ENCODE peak calls at places on chromosomes 16 and 17, in seven cellular contexts. V is colonic mucosa, R is neural progenitor cell, I is HCT116, G is astrocyte, P is PC-3, H is endothelial cell of umbilical vein. Z is an unnamed sample.

GRCh38 chr17:13337171-13337570 is 264.6 kb downstream of the HS3ST3A1 start:
- DNase-seq in V (no peak), R (no peak), I (no peak), G (peak), P (no peak), H (no peak), Z (no peak)

GRCh38 chr17:74430706-74431567 is 951 bp upstream of the GPRC5C start:
- DNase-seq in V (peak), R (peak), I (peak), G (peak), P (peak), H (no peak), Z (no peak)

GRCh38 chr17:83067071-83067717 is 12.2 kb upstream of the METRNL start:
- DNase-seq in V (no peak), R (no peak), I (no peak), G (no peak), P (no peak), H (no peak), Z (no peak)

GRCh38 chr17:56125830-56126819 is 27.1 kb upstream of the ANKFN1 start:
- DNase-seq in V (no peak), R (peak), I (peak), G (peak), P (peak), H (peak), Z (no peak)

GRCh38 chr17:73643846-73644144 is 450 bp downstream of the SDK2 start:
- DNase-seq in V (no peak), R (peak), I (no peak), G (no peak), P (no peak), H (no peak), Z (no peak)

GRCh38 chr17:8911205-8911604 is 43.7 kb upstream of the PIK3R6 start:
- DNase-seq in V (no peak), R (no peak), I (no peak), G (no peak), P (no peak), H (no peak), Z (no peak)

GRCh38 chr17:6914711-6915110 is 81.1 kb upstream of the ALOX12 start:
- DNase-seq in V (no peak), R (no peak), I (no peak), G (peak), P (no peak), H (no peak), Z (no peak)

GRCh38 chr17:63772801-63773271 is 561 bp downstream of the CCDC47 start:
- DNase-seq in V (peak), R (peak), I (no peak), G (peak), P (peak), H (no peak), Z (no peak)

GRCh38 chr16:10970065-10970464 is 25.7 kb downstream of the CLEC16A start:
- DNase-seq in V (no peak), R (no peak), I (no peak), G (peak), P (no peak), H (no peak), Z (no peak)

GRCh38 chr16:89958068-89958467 is 9.5 kb downstream of the DEF8 start:
- DNase-seq in V (no peak), R (peak), I (peak), G (no peak), P (peak), H (peak), Z (no peak)

GRCh38 chr17:74860229-74860998 is 729 bp upstream of the GRIN2C start:
- DNase-seq in V (no peak), R (peak), I (no peak), G (no peak), P (no peak), H (no peak), Z (no peak)

GRCh38 chr16:12513791-12514175 is 289.9 kb downstream of the CPPED1 start:
- DNase-seq in V (no peak), R (no peak), I (no peak), G (no peak), P (no peak), H (no peak), Z (no peak)

GRCh38 chr16:12509121-12509520 is 294.6 kb downstream of the CPPED1 start:
- DNase-seq in V (no peak), R (no peak), I (no peak), G (no peak), P (no peak), H (no peak), Z (no peak)

GRCh38 chr16:12511708-12512107 is 292.0 kb downstream of the CPPED1 start:
- DNase-seq in V (no peak), R (no peak), I (no peak), G (no peak), P (no peak), H (no peak), Z (no peak)

GRCh38 chr16:12513057-12513790 is 290.5 kb downstream of the CPPED1 start:
- DNase-seq in V (no peak), R (no peak), I (no peak), G (no peak), P (no peak), H (no peak), Z (no peak)

DNA sequence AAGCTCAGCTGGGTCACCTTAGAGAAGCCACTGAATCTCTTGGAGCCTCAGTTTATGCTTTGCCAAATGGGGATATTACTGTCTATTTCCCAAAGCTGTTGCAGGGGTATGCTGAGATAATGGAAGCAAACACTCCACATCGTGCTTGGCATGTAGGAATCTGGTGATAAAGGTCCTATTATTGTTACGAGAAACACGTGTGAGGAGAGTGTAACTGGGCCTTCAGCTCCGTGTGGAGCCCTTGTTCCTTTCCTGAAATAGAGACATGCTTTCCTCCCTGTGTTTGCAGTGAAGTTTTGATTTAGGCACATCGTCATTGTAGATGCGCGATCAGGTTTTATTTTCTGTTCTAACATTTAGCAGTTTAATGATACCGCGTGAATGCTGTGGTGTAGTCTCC is 292.4 kb downstream of the CPPED1 start:
- DNase-seq in V (no peak), R (no peak), I (no peak), G (no peak), P (no peak), H (no peak), Z (no peak)
- H3K9ac ChIP-seq in V (no peak), R (no peak), I (no peak), G (no peak), P (no peak), H (no peak), Z (no peak)

DNA sequence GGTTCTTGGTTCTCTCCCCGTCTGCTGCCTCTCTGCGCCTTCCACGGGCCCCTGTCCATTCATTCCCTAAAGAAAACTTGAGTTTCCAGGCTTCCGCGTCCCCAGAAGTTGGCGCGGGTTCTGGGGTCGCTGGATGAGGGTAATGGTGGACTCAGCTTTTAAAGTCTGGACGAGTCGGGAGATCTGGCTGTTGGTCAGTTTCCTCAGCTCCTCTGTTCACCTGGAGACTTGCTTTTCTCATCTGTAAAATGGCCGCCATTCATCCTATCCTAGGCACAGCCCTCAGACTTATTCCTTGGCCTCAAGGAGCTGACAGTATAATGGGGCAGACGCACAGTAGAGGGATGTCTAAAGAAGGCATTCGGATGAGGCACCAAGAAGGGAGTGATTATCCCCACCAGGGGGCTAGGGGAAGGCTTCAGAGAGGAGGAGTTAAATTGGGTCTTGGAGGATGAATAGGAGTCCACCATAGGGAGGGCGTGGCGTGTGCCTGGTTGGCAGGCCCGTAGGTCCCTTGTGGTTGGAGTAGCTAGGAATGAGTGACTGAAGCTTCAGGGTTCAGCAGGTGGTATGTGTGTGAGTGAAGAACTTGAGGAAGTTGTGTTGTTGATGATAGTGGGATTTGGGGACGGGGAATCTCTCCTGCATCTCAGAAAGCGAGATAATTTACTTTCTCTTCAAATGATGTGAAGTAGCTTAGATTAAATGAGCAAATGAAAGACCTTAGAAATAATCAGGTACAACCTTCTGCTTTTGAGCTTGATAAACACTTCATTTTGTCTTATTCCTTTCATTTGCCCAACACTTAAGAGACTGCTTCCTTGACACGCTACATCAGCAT is 655 bp downstream of the VPS35L start:
- DNase-seq in V (peak), R (peak), I (peak), G (peak), P (peak), H (peak), Z (peak)
- TF ChIP-seq CTCF in V (no peak), R (peak), I (no peak), G (no peak), P (no peak), H (peak), Z (no peak)

DNA sequence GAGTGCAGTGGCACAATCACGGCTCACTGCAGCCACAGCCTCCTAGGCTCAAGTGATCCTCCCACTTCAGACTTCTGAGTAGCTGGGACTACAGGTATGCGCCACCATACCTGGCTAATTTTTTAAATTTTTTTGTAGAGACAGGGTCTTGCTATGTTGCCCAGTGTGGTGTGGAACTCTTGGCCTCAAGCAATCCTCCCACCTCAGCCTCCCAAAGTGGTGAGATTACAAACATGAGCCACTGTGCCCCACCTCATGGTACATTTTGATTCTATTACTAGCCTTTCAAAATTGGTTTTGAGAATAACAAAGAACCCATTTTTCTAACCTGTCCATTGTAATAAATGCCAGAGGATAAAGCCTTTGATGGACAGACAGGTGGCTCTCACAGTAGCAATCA is 1.4 kb downstream of the CCDC43 start:
- DNase-seq in V (no peak), R (no peak), I (no peak), G (no peak), P (no peak), H (no peak), Z (no peak)
- H3K4me3 ChIP-seq in V (no peak), R (peak), I (peak), G (peak), P (peak), H (no peak), Z (peak)

GRCh38 chr17:66964930-66965800 is 658 bp downstream of the CACNG4 start:
- DNase-seq in V (peak), R (peak), I (no peak), G (no peak), P (peak), H (no peak), Z (no peak)
- H3K9ac ChIP-seq in V (no peak), R (no peak), I (no peak), G (no peak), P (no peak), H (no peak), Z (no peak)

DNA sequence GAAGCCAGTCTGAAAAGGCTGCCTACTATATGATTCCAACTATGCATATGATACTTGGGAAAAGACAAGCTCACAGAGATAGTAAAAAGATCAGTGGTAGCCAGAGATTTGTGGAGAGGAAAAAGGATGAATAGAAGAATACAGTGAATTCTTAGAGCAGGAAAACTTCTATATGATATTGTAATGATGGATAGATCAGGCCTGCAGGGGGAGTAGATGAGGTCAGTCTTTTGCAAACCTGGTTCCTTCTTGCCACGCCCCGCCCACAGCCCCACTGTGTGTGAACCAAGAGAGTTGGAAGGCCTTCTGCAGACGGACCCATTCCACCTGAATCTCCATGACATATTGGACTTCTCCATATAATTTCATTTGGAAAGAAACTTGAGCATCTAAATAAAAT is 761 bp upstream of the CCL8 start:
- DNase-seq in V (no peak), R (peak), I (peak), G (no peak), P (peak), H (no peak), Z (no peak)
- TF ChIP-seq CTCF in V (no peak), R (peak), I (no peak), G (no peak), P (no peak), H (no peak), Z (peak)

GRCh38 chr17:68431661-68432071 is 25.6 kb downstream of the WIPI1 start:
- DNase-seq in V (peak), R (peak), I (peak), G (no peak), P (peak), H (peak), Z (no peak)
- H3K4me3 ChIP-seq in V (no peak), R (no peak), I (no peak), G (no peak), P (no peak), H (no peak), Z (no peak)